ENCODE peak calls at places on chromosomes 2 and 18, in nine cellular contexts. G, U, I, Y, Z, A, B, W and T are unnamed samples.
A peak's percentile ranks its signal among the peaks of the same experiment; 100 is the strongest.

GRCh38 chr2:14557111-14557510 is 75.4 kb upstream of the LRATD1 start:
- DNase-seq in Y (no peak), A (no peak), I (no peak), G (no peak), Z (no peak), U (no peak), B (no peak), W (no peak), T (no peak)

GRCh38 chr2:136894007-136894634 is 128.8 kb downstream of the THSD7B start:
- DNase-seq in W (no peak), Y (no peak), A (no peak), U (no peak), B (no peak), I (no peak), Z (no peak), G (no peak), T (no peak)

GRCh38 chr2:57490746-57491145 is 555.9 kb upstream of the VRK2 start:
- DNase-seq in Y (no peak), W (no peak), A (no peak), B (no peak), U (no peak), G (no peak), I (no peak), Z (no peak), T (peak; percentile 0)

GRCh38 chr2:205439621-205440020 is 242.7 kb upstream of the NRP2 start:
- DNase-seq in G (no peak), A (no peak), W (no peak), Z (no peak), U (no peak), I (no peak), B (no peak), Y (no peak), T (no peak)

GRCh38 chr2:156935611-156936010 is 321.9 kb upstream of the GALNT5 start:
- DNase-seq in Z (no peak), U (no peak), G (peak; percentile 8), Y (peak; percentile 17), I (no peak), B (no peak), A (no peak), W (no peak), T (no peak)

GRCh38 chr2:74222300-74222650 is 23.9 kb downstream of the MTHFD2 start:
- DNase-seq in W (no peak), I (no peak), Z (no peak), U (no peak), B (no peak), Y (no peak), A (no peak), G (no peak), T (no peak)

GRCh38 chr2:62333961-62334360 is 138.0 kb downstream of the B3GNT2 start:
- DNase-seq in G (no peak), Y (no peak), I (no peak), W (no peak), A (no peak), Z (no peak), U (peak; percentile 27), B (no peak), T (no peak)

GRCh38 chr2:953975-954686 is 3.5 kb downstream of the SNTG2 start:
- DNase-seq in U (peak; percentile 28), B (no peak), I (peak; percentile 56), A (no peak), Z (peak; percentile 20), G (no peak), W (no peak), Y (peak; percentile 24), T (peak; percentile 32)

GRCh38 chr2:236676131-236676873 is 106.7 kb downstream of the ACKR3 start:
- DNase-seq in Y (peak; percentile 53), A (no peak), G (no peak), Z (no peak), U (no peak), I (no peak), B (no peak), W (no peak), T (no peak)

GRCh38 chr2:28469304-28469703 is 26.6 kb upstream of the PLB1 start:
- DNase-seq in I (peak; percentile 58), Y (no peak), B (no peak), G (no peak), U (no peak), Z (no peak), A (no peak), W (no peak), T (peak; percentile 47)

GRCh38 chr2:223048519-223048918 is 3.5 kb upstream of the KCNE4 start:
- DNase-seq in B (no peak), I (no peak), W (no peak), Y (no peak), G (no peak), Z (no peak), A (no peak), U (no peak), T (no peak)

GRCh38 chr2:190853659-190854386 is 26.8 kb upstream of the GLS start:
- DNase-seq in Y (no peak), Z (no peak), A (no peak), W (no peak), G (no peak), U (no peak), B (no peak), I (peak; percentile 39), T (peak; percentile 45)

GRCh38 chr2:70643715-70644114 is 90.1 kb upstream of the TGFA start:
- DNase-seq in U (peak; percentile 15), Y (no peak), B (no peak), Z (peak; percentile 68), A (no peak), G (peak; percentile 90), W (no peak), I (no peak), T (no peak)

GRCh38 chr18:46373787-46374186 is 269.6 kb downstream of the HAUS1 start:
- DNase-seq in Y (no peak), Z (no peak), W (no peak), B (no peak), G (peak; percentile 35), I (no peak), A (no peak), U (no peak), T (no peak)
- TF ChIP-seq CTCF in Y (no peak), Z (no peak), W (no peak), B (no peak), G (no peak), I (no peak), A (no peak), U (no peak), T (no peak)

GRCh38 chr18:57803119-57803969 is at the start of gene ATP8B1:
- DNase-seq in U (peak; percentile 66), Z (peak; percentile 66), B (peak; percentile 95), Y (peak; percentile 82), A (peak; percentile 96), I (peak; percentile 77), G (peak; percentile 93), W (no peak), T (peak; percentile 68)
- H3K4me3 ChIP-seq in U (peak within 1 kb of the TSS; percentile 53), Z (peak within 1 kb of the TSS; percentile 87), B (peak within 1 kb of the TSS; percentile 59), Y (peak within 1 kb of the TSS; percentile 92), A (peak within 1 kb of the TSS; percentile 76), I (peak within 1 kb of the TSS; percentile 97), G (peak within 1 kb of the TSS; percentile 90), W (peak within 1 kb of the TSS; percentile 96), T (peak within 1 kb of the TSS; percentile 74)

DNA sequence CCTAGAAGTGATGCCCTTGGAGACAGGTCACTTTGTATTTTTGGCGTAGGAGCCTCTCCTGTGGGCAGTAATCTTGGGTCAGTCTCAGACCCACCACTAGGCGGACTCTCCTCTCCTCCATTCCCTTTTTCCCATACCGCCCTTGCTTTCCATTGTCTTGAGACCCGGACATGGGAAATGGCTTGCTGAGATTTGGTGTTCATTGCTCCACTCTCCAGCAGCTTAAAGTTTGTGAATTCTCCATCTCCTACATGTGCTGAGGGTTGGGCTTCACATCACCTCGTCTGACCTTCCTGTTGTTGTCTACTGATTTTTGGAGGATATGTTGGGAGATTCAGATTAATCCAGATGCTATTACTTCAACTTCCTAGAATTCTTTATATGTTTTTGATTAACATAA is 159.2 kb upstream of the RAB12 start:
- DNase-seq in W (no peak), Z (peak; percentile 17), B (no peak), U (peak; percentile 11), I (no peak), G (peak; percentile 86), A (no peak), Y (no peak), T (peak; percentile 19)
- TF ChIP-seq CTCF in W (peak; percentile 56), Z (peak; percentile 12), B (no peak), U (peak; percentile 57), I (peak; percentile 41), G (peak; percentile 79), A (no peak), Y (peak; percentile 53), T (peak; percentile 53)

DNA sequence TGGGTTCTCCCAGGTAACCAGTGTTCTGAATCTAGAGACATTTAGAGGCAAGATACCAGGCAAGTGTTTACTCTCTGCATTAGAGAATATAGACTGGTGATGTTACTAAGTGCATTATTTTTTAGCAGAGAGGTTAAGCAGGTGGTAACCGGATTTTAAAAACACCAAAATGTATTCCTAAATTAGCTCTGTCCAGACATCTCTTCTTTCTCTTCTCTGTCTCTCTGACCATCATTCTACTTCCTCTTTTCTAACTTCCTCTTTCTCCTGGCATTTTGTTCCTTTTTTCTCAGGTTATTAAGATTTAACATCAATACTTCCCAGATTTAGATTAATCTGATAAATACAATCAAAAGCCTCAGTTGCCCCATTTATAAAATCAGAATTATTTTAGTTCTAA is 31.7 kb upstream of the DYNC1I2 start:
- DNase-seq in A (no peak), Z (no peak), W (no peak), G (no peak), I (no peak), Y (no peak), U (no peak), B (no peak), T (no peak)
- H3K4me3 ChIP-seq in A (no peak overlapping the region), Z (no peak overlapping the region), W (no peak overlapping the region), G (no peak overlapping the region), I (no peak overlapping the region), Y (no peak overlapping the region), U (no peak overlapping the region), B (no peak overlapping the region), T (no peak overlapping the region)

DNA sequence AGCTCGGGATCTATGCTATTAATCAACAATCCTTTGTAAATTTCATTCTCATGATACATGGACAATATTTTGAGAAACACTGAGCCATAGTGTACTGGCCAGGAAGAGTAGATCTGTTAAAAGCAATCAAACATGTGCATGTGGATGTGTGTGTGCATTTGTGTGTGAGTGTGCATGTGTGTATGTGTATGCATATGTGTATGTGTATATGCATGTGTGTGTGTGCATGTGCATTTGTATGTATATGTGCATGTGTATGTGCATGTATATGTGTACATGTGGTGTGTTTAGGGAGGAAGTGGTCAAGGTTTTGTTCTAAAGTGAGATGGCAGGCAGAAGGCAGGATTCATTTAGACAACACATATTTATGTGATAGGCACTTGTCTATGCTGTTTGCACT is 623.8 kb downstream of the ADCYAP1 start:
- DNase-seq in B (no peak), U (no peak), Z (no peak), G (no peak), I (no peak), A (no peak), Y (no peak), W (no peak), T (no peak)
- TF ChIP-seq CTCF in B (no peak), U (no peak), Z (no peak), G (no peak), I (no peak), A (no peak), Y (no peak), W (no peak), T (no peak)

GRCh38 chr18:14916851-14917250 is 168.9 kb downstream of the ANKRD30B start:
- DNase-seq in A (no peak), U (no peak), W (no peak), G (no peak), I (no peak), Z (no peak), B (no peak), Y (no peak), T (no peak)
- H3K4me3 ChIP-seq in A (no peak overlapping the region), U (no peak overlapping the region), W (no peak overlapping the region), G (no peak overlapping the region), I (no peak overlapping the region), Z (no peak overlapping the region), B (no peak overlapping the region), Y (no peak overlapping the region), T (no peak overlapping the region)

GRCh38 chr18:7020995-7021777 is 96.4 kb downstream of the LAMA1 start:
- DNase-seq in B (no peak), U (no peak), W (no peak), A (no peak), Y (no peak), Z (no peak), G (peak; percentile 33), I (no peak), T (no peak)
- TF ChIP-seq CTCF in B (no peak), U (no peak), W (no peak), A (no peak), Y (no peak), Z (no peak), G (peak; percentile 51), I (no peak), T (no peak)